ENCODE peak calls at places on chromosomes 13 and 19, in five cellular contexts. Y is GM12892, Q is MV-4-11, Z is NCI-H510A treated with DMSO at 0.1 percent for 48 hours, L is psoas muscle. S is an unnamed sample.

GRCh38 chr19:43469160-43469480 is 3.7 kb upstream of the LYPD3 start:
- DNase-seq in Y (no peak), Q (no peak), Z (no peak), L (no peak), S (no peak)

GRCh38 chr19:19530889-19531288 is 2.2 kb downstream of the YJEFN3 start:
- DNase-seq in Q (no peak), Y (no peak), L (no peak), Z (no peak), S (no peak)

GRCh38 chr13:94079876-94080275 is 399.6 kb downstream of the DCT start:
- DNase-seq in Q (no peak), L (no peak), Y (no peak), Z (no peak), S (no peak)

GRCh38 chr13:85191996-85192395 is 607.2 kb downstream of the SLITRK6 start:
- DNase-seq in Y (no peak), L (no peak), Q (no peak), Z (no peak), S (no peak)

GRCh38 chr19:2727640-2727944 is 6.4 kb upstream of the DIRAS1 start:
- DNase-seq in Q (no peak), Z (no peak), L (no peak), Y (no peak), S (peak; percentile 12)

GRCh38 chr19:10724573-10725071 is 6.7 kb downstream of the DNM2 start:
- DNase-seq in Y (no peak), Q (no peak), Z (no peak), L (no peak), S (peak; percentile 56)

GRCh38 chr13:30818323-30818960 is 83.1 kb downstream of the ALOX5AP start:
- DNase-seq in Y (no peak), L (peak; percentile 66), Q (no peak), Z (no peak), S (no peak)

GRCh38 chr13:114043421-114044053 is 69.7 kb upstream of the C13orf46 start:
- DNase-seq in Z (no peak), Q (peak; percentile 97), Y (no peak), L (peak; percentile 81), S (peak; percentile 81)

GRCh38 chr13:94352057-94352456 is 127.4 kb downstream of the DCT start:
- DNase-seq in Y (no peak), L (no peak), Q (no peak), Z (no peak), S (no peak)

GRCh38 chr19:7751157-7751783 is 3.9 kb upstream of the CD209 start:
- DNase-seq in Q (no peak), Z (no peak), L (no peak), Y (no peak), S (no peak)

GRCh38 chr13:109729031-109729870 is 57.1 kb downstream of the IRS2 start:
- DNase-seq in Z (no peak), L (no peak), Q (no peak), Y (no peak), S (no peak)

GRCh38 chr19:42313096-42313839 is at the start of gene TMEM145:
- DNase-seq in Z (peak; percentile 42), Y (peak; percentile 69), L (peak; percentile 47), Q (peak; percentile 46), S (peak; percentile 84)

GRCh38 chr13:52862358-52863206 is 14.1 kb upstream of the PCDH8 start:
- DNase-seq in Z (peak; percentile 10), Y (no peak), Q (no peak), L (no peak), S (peak; percentile 51)

GRCh38 chr19:50190439-50190891 is 13.0 kb upstream of the MYH14 start:
- DNase-seq in Y (no peak), Z (no peak), L (no peak), Q (peak; percentile 88), S (no peak)

GRCh38 chr19:1259206-1259872 is 9.8 kb upstream of the CIRBP start:
- DNase-seq in Z (no peak), Y (peak; percentile 81), L (peak; percentile 78), Q (peak; percentile 75), S (peak; percentile 63)

GRCh38 chr13:113749507-113749906 is 9.5 kb upstream of the TMEM255B start:
- DNase-seq in Z (no peak), Y (no peak), L (no peak), Q (no peak), S (no peak)

GRCh38 chr19:1871630-1872029 is 8.3 kb upstream of the KLF16 start:
- DNase-seq in Y (no peak), L (no peak), Q (no peak), Z (no peak), S (no peak)

GRCh38 chr13:58343081-58343480 is 711.5 kb downstream of the PCDH17 start:
- DNase-seq in Q (no peak), Z (no peak), Y (no peak), L (no peak), S (no peak)

GRCh38 chr13:90171649-90172048 is 1175.8 kb upstream of the MIR17HG start:
- DNase-seq in Z (no peak), Q (peak; percentile 16), Y (no peak), L (no peak), S (no peak)

GRCh38 chr13:29707876-29708543 is 112.5 kb upstream of the SLC7A1 start:
- DNase-seq in Q (peak; percentile 38), Z (no peak), Y (peak; percentile 22), L (no peak), S (peak; percentile 82)

GRCh38 chr13:30551194-30551593 is 66.5 kb upstream of the USPL1 start:
- DNase-seq in Y (no peak), Q (peak; percentile 48), Z (peak; percentile 3), L (no peak), S (no peak)

GRCh38 chr13:109699628-109700071 is 86.7 kb downstream of the IRS2 start:
- DNase-seq in Z (peak; percentile 31), L (no peak), Q (no peak), Y (no peak), S (peak; percentile 61)

GRCh38 chr13:112839347-112840105 is 129.5 kb upstream of the MCF2L start:
- DNase-seq in Z (no peak), Q (no peak), L (no peak), Y (no peak), S (no peak)

GRCh38 chr19:33052352-33052972 is 12.2 kb downstream of the RHPN2 start:
- DNase-seq in Q (peak; percentile 16), Y (no peak), L (no peak), Z (peak; percentile 34), S (no peak)

GRCh38 chr13:76016799-76017198 is 380.7 kb downstream of the LMO7 start:
- DNase-seq in Z (no peak), Q (peak; percentile 5), Y (no peak), L (no peak), S (peak; percentile 38)

GRCh38 chr19:40323705-40324104 is 24.5 kb downstream of the C19orf47 start:
- DNase-seq in Y (no peak), Q (no peak), Z (no peak), L (no peak), S (no peak)

GRCh38 chr13:29935309-29935981 is 85.0 kb upstream of the UBL3 start:
- DNase-seq in Z (peak; percentile 22), Y (peak; percentile 50), L (no peak), Q (peak; percentile 48), S (no peak)

GRCh38 chr19:1397838-1398237 is 3.5 kb downstream of the GAMT start:
- DNase-seq in Q (peak; percentile 72), L (no peak), Z (no peak), Y (no peak), S (no peak)

GRCh38 chr19:23943411-23943810 is 28.7 kb downstream of the ZNF726 start:
- DNase-seq in L (no peak), Q (no peak), Z (no peak), Y (no peak), S (no peak)

GRCh38 chr13:41130356-41130755 is 2.2 kb downstream of the KBTBD6 start:
- DNase-seq in Z (no peak), L (no peak), Y (no peak), Q (peak; percentile 10), S (no peak)

GRCh38 chr19:45417151-45417550 is 6.6 kb downstream of the ERCC1 start:
- DNase-seq in L (no peak), Y (no peak), Z (no peak), Q (no peak), S (no peak)

GRCh38 chr13:32272021-32272695 is 43.0 kb downstream of the ZAR1L start:
- DNase-seq in Y (no peak), L (no peak), Q (no peak), Z (no peak), S (no peak)

GRCh38 chr19:34480971-34481821 is at the start of gene WTIP:
- DNase-seq in Z (no peak), Y (no peak), Q (no peak), L (peak; percentile 80), S (no peak)

GRCh38 chr13:66489586-66489985 is 740.5 kb downstream of the PCDH9 start:
- DNase-seq in Q (no peak), Z (no peak), Y (no peak), L (no peak), S (no peak)

S was measured in BE2C.